ENCODE peak calls at places on chromosomes 7 and 10, in nine cellular contexts. A, B, N, D, J, Q, G, V and P are unnamed samples. For H3K4me1, the result is how much of the 10 kb centered on the place peaks cover.

GRCh38 chr10:127046975-127047877 is 142.0 kb downstream of the DOCK1 start:
- DNase-seq in Q (no peak), A (no peak), V (no peak), N (no peak), J (no peak), G (no peak), D (no peak), B (no peak), P (no peak)

GRCh38 chr10:69224862-69225657 is 4.9 kb downstream of the HKDC1 start:
- DNase-seq in Q (no peak), V (no peak), A (no peak), B (no peak), D (no peak), G (peak), J (peak), N (no peak), P (no peak)

GRCh38 chr7:126394406-126394805 is 858.3 kb downstream of the GRM8 start:
- DNase-seq in N (no peak), D (no peak), J (no peak), B (no peak), V (no peak), A (no peak), G (peak), Q (no peak), P (no peak)

GRCh38 chr10:34713875-34714274 is 101.2 kb downstream of the PARD3 start:
- DNase-seq in A (no peak), V (no peak), N (no peak), G (peak), J (no peak), B (no peak), D (no peak), Q (no peak), P (no peak)

GRCh38 chr10:115092258-115092554 is 959 bp upstream of the ATRNL1 start:
- DNase-seq in Q (no peak), J (no peak), N (no peak), G (no peak), B (no peak), D (no peak), A (no peak), V (no peak), P (no peak)

GRCh38 chr7:21960922-21961321 is 15.2 kb upstream of the CDCA7L start:
- DNase-seq in D (no peak), Q (no peak), B (no peak), N (no peak), J (no peak), V (no peak), G (peak), A (no peak), P (no peak)

GRCh38 chr7:121510302-121510701 is 114.2 kb upstream of the FAM3C start:
- DNase-seq in B (no peak), A (no peak), J (no peak), D (no peak), G (no peak), N (no peak), V (no peak), Q (no peak), P (no peak)

GRCh38 chr10:6361869-6362268 is 159.1 kb downstream of the PFKFB3 start:
- DNase-seq in Q (no peak), J (no peak), D (no peak), V (no peak), A (no peak), B (no peak), G (no peak), N (no peak), P (no peak)

GRCh38 chr10:34817586-34817985 is 2.5 kb upstream of the PARD3 start:
- DNase-seq in A (no peak), D (no peak), B (no peak), Q (no peak), V (no peak), G (no peak), N (no peak), J (no peak), P (no peak)

GRCh38 chr10:8407561-8408021 is 353.1 kb downstream of the GATA3 start:
- DNase-seq in G (no peak), D (no peak), Q (no peak), N (no peak), V (no peak), B (no peak), J (no peak), A (no peak), P (no peak)

GRCh38 chr7:143287321-143287934 is 723 bp upstream of the CASP2 start:
- DNase-seq in V (no peak), G (no peak), N (no peak), Q (peak), J (no peak), D (no peak), A (no peak), B (no peak), P (no peak)

GRCh38 chr7:70042533-70042932 is 444.3 kb downstream of the AUTS2 start:
- DNase-seq in V (no peak), J (no peak), G (peak), D (no peak), N (no peak), A (no peak), B (no peak), Q (no peak), P (no peak)

GRCh38 chr10:92571649-92572048 is 2.2 kb downstream of the IDE start:
- DNase-seq in G (no peak), D (no peak), Q (no peak), B (no peak), N (no peak), A (no peak), J (no peak), V (no peak), P (no peak)

GRCh38 chr10:47349941-47350371 is 1.8 kb downstream of the RBP3 start:
- DNase-seq in G (no peak), N (no peak), B (peak), Q (no peak), V (no peak), D (no peak), J (no peak), A (no peak), P (no peak)

GRCh38 chr7:71429116-71429515 is 297.2 kb downstream of the GALNT17 start:
- DNase-seq in B (no peak), A (no peak), V (no peak), G (no peak), Q (no peak), J (no peak), N (no peak), D (no peak), P (no peak)

GRCh38 chr10:118471863-118472262 is 123.6 kb downstream of the PRLHR start:
- DNase-seq in Q (no peak), A (peak), B (no peak), G (peak), D (no peak), V (no peak), N (peak), J (no peak), P (no peak)

GRCh38 chr7:149133311-149133710 is 7.2 kb upstream of the ZNF425 start:
- DNase-seq in D (no peak), V (no peak), N (no peak), A (no peak), J (peak), B (no peak), Q (no peak), G (no peak), P (no peak)

GRCh38 chr10:63192826-63193225 is 59.7 kb downstream of the NRBF2 start:
- DNase-seq in D (no peak), N (no peak), G (no peak), A (no peak), B (no peak), V (no peak), Q (no peak), J (no peak), P (no peak)

GRCh38 chr7:138801256-138801655 is 3.3 kb upstream of the ATP6V0A4 start:
- DNase-seq in A (no peak), Q (no peak), J (no peak), G (no peak), D (no peak), B (no peak), V (no peak), N (no peak), P (no peak)

GRCh38 chr7:74092964-74093339 is 9.3 kb downstream of the LIMK1 start:
- DNase-seq in V (peak), N (no peak), G (peak), J (peak), A (no peak), D (no peak), B (peak), Q (peak), P (peak)

GRCh38 chr7:28166982-28167715 is 13.4 kb downstream of the JAZF1 start:
- DNase-seq in B (no peak), G (no peak), J (no peak), Q (no peak), A (no peak), V (no peak), N (no peak), D (no peak), P (no peak)
- H3K4me1 ChIP-seq in B (under half), G (under half), J (under half), Q (under half), A (under half), V (under half), N (under half), D (under half), P (under half)

GRCh38 chr10:86944031-86944419 is 13.4 kb downstream of the MMRN2 start:
- DNase-seq in A (no peak), N (no peak), J (no peak), V (no peak), Q (no peak), D (peak), G (no peak), B (no peak), P (peak)

GRCh38 chr10:86944471-86944870 is 12.9 kb downstream of the MMRN2 start:
- DNase-seq in B (no peak), A (no peak), D (no peak), J (no peak), N (peak), G (peak), Q (no peak), V (no peak), P (no peak)

GRCh38 chr10:86945361-86946214 is 11.8 kb downstream of the MMRN2 start:
- DNase-seq in J (peak), V (no peak), A (no peak), N (peak), Q (peak), B (peak), G (no peak), D (peak), P (peak)

GRCh38 chr10:86944907-86945306 is 12.5 kb downstream of the MMRN2 start:
- DNase-seq in Q (no peak), G (no peak), D (peak), V (no peak), B (no peak), A (no peak), N (peak), J (peak), P (no peak)

DNA sequence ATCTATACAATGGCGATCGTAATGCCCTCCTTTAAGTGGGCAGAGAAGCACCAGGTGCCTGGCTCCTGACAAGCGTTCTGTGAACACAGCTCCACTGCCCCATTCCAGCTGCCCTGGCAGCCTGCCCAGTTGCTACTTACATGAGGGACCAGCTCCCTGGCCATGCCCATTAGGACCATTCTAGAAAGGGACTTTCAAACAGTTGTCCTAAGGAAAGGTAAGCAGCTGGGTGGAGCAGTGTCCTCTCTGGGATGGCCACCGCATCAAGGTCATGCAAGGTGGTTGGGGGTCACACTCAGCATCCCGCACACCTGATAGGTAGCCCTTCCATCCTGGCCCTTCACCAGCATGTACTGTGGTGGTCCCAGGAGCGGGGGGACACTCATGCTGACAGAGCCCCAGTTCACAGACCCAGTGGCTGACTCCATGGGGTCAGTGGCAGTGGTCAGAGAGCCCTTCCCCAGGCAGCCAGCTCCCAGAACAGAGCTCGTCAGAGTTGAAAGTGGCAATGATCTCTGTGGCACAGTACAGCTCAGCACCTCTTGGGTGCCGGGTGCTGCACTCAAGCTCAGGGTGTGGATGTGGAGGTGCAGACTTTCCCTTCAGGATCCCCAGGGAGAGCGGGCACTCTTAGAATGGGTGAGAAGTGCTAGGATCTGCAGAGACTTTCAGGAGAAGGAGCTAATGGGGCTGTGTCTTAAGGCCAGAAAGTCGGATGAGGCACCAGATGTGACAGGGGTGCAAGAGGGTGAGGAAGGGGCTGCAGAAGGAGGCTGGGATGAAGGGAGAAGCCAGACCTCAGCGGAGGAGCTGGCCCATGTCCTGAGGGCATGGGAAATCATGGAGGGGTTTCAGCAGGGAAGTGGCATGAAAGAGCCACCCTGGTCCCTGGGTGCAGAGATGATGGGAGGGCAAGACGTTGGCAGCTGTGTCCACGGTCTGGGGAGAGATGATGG is 10.9 kb downstream of the MMRN2 start:
- DNase-seq in G (no peak), N (peak), V (peak), J (peak), Q (peak), D (peak), B (peak), A (no peak), P (peak)
- H3K27ac ChIP-seq in G (no peak), N (no peak), V (no peak), J (no peak), Q (no peak), D (no peak), B (no peak), A (no peak), P (no peak)

GRCh38 chr10:29033311-29033940 is 255.4 kb upstream of the LYZL1 start:
- DNase-seq in A (no peak), B (no peak), J (no peak), D (no peak), V (no peak), G (no peak), Q (no peak), N (no peak), P (no peak)

GRCh38 chr10:29037348-29038113 is 251.3 kb upstream of the LYZL1 start:
- DNase-seq in B (no peak), V (no peak), J (no peak), A (no peak), Q (no peak), N (no peak), D (no peak), G (no peak), P (no peak)

GRCh38 chr10:29035721-29036120 is 253.1 kb upstream of the LYZL1 start:
- DNase-seq in N (no peak), G (no peak), J (no peak), A (no peak), Q (no peak), B (no peak), D (no peak), V (no peak), P (no peak)

GRCh38 chr10:29032229-29032628 is 256.6 kb upstream of the LYZL1 start:
- DNase-seq in A (no peak), V (no peak), D (no peak), J (no peak), N (no peak), B (no peak), Q (no peak), G (no peak), P (no peak)

DNA sequence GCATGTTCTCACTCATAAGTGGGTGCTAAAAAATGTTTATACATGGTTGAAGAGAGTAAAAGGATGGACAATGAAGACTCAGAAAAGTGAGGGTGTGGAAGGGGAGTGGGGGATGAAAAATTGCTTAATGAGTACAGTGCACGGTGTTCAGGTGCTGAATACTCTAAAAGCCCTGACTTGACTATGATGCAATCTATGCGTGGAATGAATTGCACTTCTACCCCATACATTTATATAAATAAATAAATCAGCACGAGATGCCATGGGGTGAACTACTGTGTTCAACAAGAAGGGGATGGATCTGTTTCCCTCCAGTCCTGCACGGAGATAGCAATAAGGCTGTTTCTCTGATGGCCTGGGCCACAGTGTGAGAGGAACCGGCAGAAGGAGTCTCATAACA is 254.3 kb upstream of the LYZL1 start:
- DNase-seq in A (no peak), G (no peak), N (no peak), Q (no peak), J (no peak), B (no peak), D (no peak), V (no peak), P (no peak)
- H3K4me3 ChIP-seq in A (no peak), G (no peak), N (no peak), Q (no peak), J (no peak), B (no peak), D (no peak), V (no peak), P (no peak)

GRCh38 chr10:3829193-3830050 is 44.4 kb upstream of the KLF6 start:
- DNase-seq in J (no peak), D (no peak), N (no peak), V (no peak), B (no peak), A (no peak), Q (no peak), G (no peak), P (no peak)
- H3K4me1 ChIP-seq in J (under half), D (under half), N (half or more), V (under half), B (under half), A (under half), Q (under half), G (under half), P (under half)

DNA sequence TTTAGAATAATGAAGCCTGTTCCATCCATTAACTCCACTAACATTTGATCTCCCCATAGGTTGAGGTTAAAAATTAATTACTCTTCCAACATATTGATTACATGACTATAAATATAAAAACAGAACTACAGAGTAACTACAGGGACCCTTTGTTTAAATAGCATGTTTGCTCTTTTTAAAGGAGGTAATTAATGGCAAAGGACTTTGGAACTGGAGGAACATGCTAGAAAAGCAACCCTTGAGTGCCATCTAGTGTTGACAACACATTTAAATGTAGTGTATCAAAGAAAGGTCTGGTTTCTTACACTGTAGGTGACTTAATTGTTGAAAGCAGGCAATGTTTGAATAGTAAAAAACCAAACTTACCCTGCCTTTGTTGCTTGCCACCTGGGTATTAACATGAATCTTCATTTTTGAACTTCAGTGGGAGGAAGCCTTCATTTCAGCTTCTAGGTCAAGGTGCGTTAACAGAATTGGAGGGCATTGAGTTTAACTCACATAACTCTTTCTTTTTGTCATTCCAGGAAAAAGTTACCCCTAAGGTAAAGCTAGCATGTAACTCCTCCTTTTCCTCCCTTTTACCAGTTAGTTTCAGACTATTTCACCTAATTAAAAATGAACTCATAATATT is 52.6 kb upstream of the CAPZA2 start:
- DNase-seq in B (no peak), Q (no peak), V (no peak), N (no peak), J (no peak), G (peak), D (peak), A (no peak), P (no peak)
- H3K27ac ChIP-seq in B (peak), Q (no peak), V (peak), N (no peak), J (no peak), G (no peak), D (peak), A (no peak), P (no peak)

GRCh38 chr10:51186358-51186757 is 112.1 kb downstream of the PRKG1 start:
- DNase-seq in N (no peak), J (no peak), A (no peak), V (no peak), G (no peak), B (no peak), D (no peak), Q (no peak), P (no peak)
- H3K4me3 ChIP-seq in N (no peak), J (no peak), A (no peak), V (no peak), G (no peak), B (no peak), D (no peak), Q (no peak), P (no peak)

GRCh38 chr10:11946652-11947051 is 96.0 kb downstream of the UPF2 start:
- DNase-seq in N (no peak), B (no peak), A (no peak), D (no peak), G (no peak), J (no peak), V (no peak), Q (no peak), P (no peak)
- H3K4me1 ChIP-seq in N (under half), B (under half), A (under half), D (under half), G (under half), J (under half), V (under half), Q (under half), P (under half)

GRCh38 chr7:55020481-55020871 is 1.7 kb downstream of the EGFR start:
- DNase-seq in B (peak), J (peak), N (no peak), A (no peak), V (peak), G (peak), Q (peak), D (peak), P (peak)
- H3K27ac ChIP-seq in B (peak), J (peak), N (no peak), A (peak), V (peak), G (peak), Q (peak), D (peak), P (peak)